ENCODE peak calls at places on chromosomes 6 and 20, in five cellular contexts. H, P, M, E and V are unnamed samples.

GRCh38 chr6:142374965-142375733 is 73.3 kb downstream of the ADGRG6 start:
- DNase-seq in H (peak; percentile 86), P (no peak), M (peak; percentile 97), E (no peak), V (no peak)

GRCh38 chr20:38920411-38920810 is 5.8 kb upstream of the FAM83D start:
- DNase-seq in H (no peak), P (no peak), M (no peak), E (no peak), V (no peak)

GRCh38 chr20:56875052-56875663 is 246.1 kb downstream of the TFAP2C start:
- DNase-seq in H (no peak), P (no peak), M (peak; percentile 86), E (no peak), V (no peak)

GRCh38 chr6:168774381-168774780 is 333.4 kb downstream of the SMOC2 start:
- DNase-seq in H (no peak), P (no peak), M (no peak), E (no peak), V (no peak)

GRCh38 chr6:134585529-134585873 is 267.6 kb upstream of the SGK1 start:
- DNase-seq in H (no peak), P (no peak), M (no peak), E (no peak), V (no peak)

GRCh38 chr6:73024598-73024997 is 200.7 kb downstream of the KHDC1L start:
- DNase-seq in H (no peak), P (no peak), M (no peak), E (no peak), V (no peak)

GRCh38 chr20:14583413-14583812 is 246.0 kb upstream of the FLRT3 start:
- DNase-seq in H (no peak), P (no peak), M (peak; percentile 66), E (no peak), V (no peak)

GRCh38 chr6:148846778-148847761 is 100.2 kb downstream of the UST start:
- DNase-seq in H (no peak), P (no peak), M (no peak), E (no peak), V (no peak)

GRCh38 chr6:34973547-34974248 is 84.6 kb downstream of the ANKS1A start:
- DNase-seq in H (no peak), P (no peak), M (no peak), E (no peak), V (peak; percentile 22)

GRCh38 chr6:106084106-106084963 is 1.8 kb upstream of the PRDM1 start:
- DNase-seq in H (no peak), P (no peak), M (peak; percentile 92), E (no peak), V (peak; percentile 69)

GRCh38 chr20:40939667-40940066 is 89.0 kb upstream of the TOP1 start:
- DNase-seq in H (no peak), P (no peak), M (no peak), E (no peak), V (no peak)

GRCh38 chr6:13407709-13408695 is 79.4 kb downstream of the GFOD1 start:
- DNase-seq in H (peak; percentile 92), P (no peak), M (peak; percentile 94), E (no peak), V (peak; percentile 76)

GRCh38 chr6:149478631-149479314 is 6.0 kb downstream of the ZC3H12D start:
- DNase-seq in H (no peak), P (no peak), M (no peak), E (no peak), V (no peak)

GRCh38 chr6:42879372-42880239 is at the start of gene RPL7L1:
- DNase-seq in H (peak; percentile 82), P (peak; percentile 92), M (peak; percentile 90), E (peak; percentile 74), V (peak; percentile 93)

GRCh38 chr6:7152467-7152866 is 44.7 kb downstream of the RREB1 start:
- DNase-seq in H (no peak), P (no peak), M (no peak), E (no peak), V (no peak)

GRCh38 chr20:43971233-43971632 is 56.6 kb downstream of the TOX2 start:
- DNase-seq in H (no peak), P (no peak), M (no peak), E (no peak), V (no peak)

GRCh38 chr6:80976336-80976735 is 776.1 kb downstream of the TENT5A start:
- DNase-seq in H (no peak), P (no peak), M (no peak), E (no peak), V (no peak)

GRCh38 chr6:136403166-136403980 is 113.7 kb upstream of the BCLAF1 start:
- DNase-seq in H (peak; percentile 34), P (no peak), M (peak; percentile 99), E (no peak), V (no peak)

GRCh38 chr20:32387262-32387661 is 29.1 kb downstream of the ASXL1 start:
- DNase-seq in H (no peak), P (peak; percentile 77), M (no peak), E (no peak), V (peak; percentile 83)

GRCh38 chr6:117206951-117207687 is 58.2 kb upstream of the VGLL2 start:
- DNase-seq in H (peak; percentile 86), P (no peak), M (no peak), E (no peak), V (no peak)

GRCh38 chr20:51354191-51354768 is 188.2 kb downstream of the NFATC2 start:
- DNase-seq in H (no peak), P (no peak), M (no peak), E (no peak), V (no peak)

GRCh38 chr6:159941286-159942113 is 27.4 kb upstream of the IGF2R start:
- DNase-seq in H (peak; percentile 46), P (peak; percentile 34), M (peak; percentile 24), E (no peak), V (peak; percentile 27)

GRCh38 chr20:33789109-33789857 is 21.9 kb upstream of the CHMP4B start:
- DNase-seq in H (peak; percentile 81), P (no peak), M (peak; percentile 96), E (no peak), V (no peak)

GRCh38 chr20:36065427-36065998 is 89.0 kb upstream of the EPB41L1 start:
- DNase-seq in H (no peak), P (no peak), M (no peak), E (no peak), V (no peak)

GRCh38 chr6:123415844-123416468 is 220.8 kb downstream of the TRDN start:
- DNase-seq in H (peak; percentile 9), P (no peak), M (peak; percentile 62), E (peak; percentile 8), V (peak; percentile 71)

GRCh38 chr6:53765270-53765669 is 29.5 kb upstream of the LRRC1 start:
- DNase-seq in H (peak; percentile 12), P (no peak), M (peak; percentile 2), E (no peak), V (no peak)

GRCh38 chr20:15155848-15156401 is 818.5 kb upstream of the FLRT3 start:
- DNase-seq in H (no peak), P (no peak), M (no peak), E (no peak), V (no peak)

GRCh38 chr6:105310371-105310770 is 92.5 kb downstream of the PREP start:
- DNase-seq in H (no peak), P (no peak), M (no peak), E (no peak), V (no peak)